ENCODE peak calls at places on chromosomes 11 and 22, in ten cellular contexts. K, J, X, A, O, S, P, M, D and B are unnamed samples.

GRCh38 chr11:132126973-132127900 is 756.8 kb downstream of the NTM start:
- DNase-seq in K (no peak), P (peak; percentile 21), O (no peak), M (peak; percentile 70), J (no peak), X (no peak), D (peak; percentile 71), S (peak; percentile 66), A (no peak), B (peak; percentile 70)

GRCh38 chr11:104653011-104653806 is 245.1 kb downstream of the CASP12 start:
- DNase-seq in O (no peak), M (no peak), S (no peak), K (no peak), D (no peak), A (no peak), X (no peak), J (no peak), P (no peak), B (peak; percentile 5)

GRCh38 chr11:35040221-35040942 is 98.6 kb upstream of the CD44 start:
- DNase-seq in S (no peak), M (peak; percentile 61), X (peak; percentile 36), O (no peak), A (no peak), K (peak; percentile 96), P (no peak), D (no peak), J (no peak), B (peak; percentile 64)

GRCh38 chr22:17891427-17892167 is 117.3 kb upstream of the BID start:
- DNase-seq in P (peak; percentile 67), J (no peak), A (no peak), K (no peak), O (no peak), D (no peak), M (no peak), X (peak; percentile 7), S (peak; percentile 56), B (peak; percentile 31)

GRCh38 chr11:103803062-103803461 is 233.4 kb upstream of the DDI1 start:
- DNase-seq in J (no peak), O (no peak), P (no peak), D (no peak), S (no peak), M (no peak), A (no peak), X (no peak), K (no peak), B (no peak)

GRCh38 chr11:976431-977160 is 50.9 kb downstream of the AP2A2 start:
- DNase-seq in X (no peak), J (no peak), A (no peak), M (no peak), K (no peak), S (no peak), D (no peak), P (no peak), O (no peak), B (peak; percentile 41)

GRCh38 chr11:33533668-33534067 is 167.0 kb downstream of the C11orf91 start:
- DNase-seq in S (no peak), J (no peak), X (no peak), M (peak; percentile 18), A (no peak), K (no peak), O (no peak), D (no peak), P (no peak), B (no peak)

GRCh38 chr11:123085497-123085896 is 23.6 kb upstream of the HSPA8 start:
- DNase-seq in D (no peak), K (no peak), J (no peak), O (no peak), M (no peak), S (no peak), X (no peak), A (no peak), P (no peak), B (no peak)

GRCh38 chr11:69640260-69640994 is 529 bp upstream of the CCND1 start:
- DNase-seq in A (no peak), M (peak; percentile 35), P (no peak), K (peak; percentile 45), O (peak; percentile 57), X (no peak), S (peak; percentile 48), D (peak; percentile 66), J (no peak), B (peak; percentile 29)

DNA sequence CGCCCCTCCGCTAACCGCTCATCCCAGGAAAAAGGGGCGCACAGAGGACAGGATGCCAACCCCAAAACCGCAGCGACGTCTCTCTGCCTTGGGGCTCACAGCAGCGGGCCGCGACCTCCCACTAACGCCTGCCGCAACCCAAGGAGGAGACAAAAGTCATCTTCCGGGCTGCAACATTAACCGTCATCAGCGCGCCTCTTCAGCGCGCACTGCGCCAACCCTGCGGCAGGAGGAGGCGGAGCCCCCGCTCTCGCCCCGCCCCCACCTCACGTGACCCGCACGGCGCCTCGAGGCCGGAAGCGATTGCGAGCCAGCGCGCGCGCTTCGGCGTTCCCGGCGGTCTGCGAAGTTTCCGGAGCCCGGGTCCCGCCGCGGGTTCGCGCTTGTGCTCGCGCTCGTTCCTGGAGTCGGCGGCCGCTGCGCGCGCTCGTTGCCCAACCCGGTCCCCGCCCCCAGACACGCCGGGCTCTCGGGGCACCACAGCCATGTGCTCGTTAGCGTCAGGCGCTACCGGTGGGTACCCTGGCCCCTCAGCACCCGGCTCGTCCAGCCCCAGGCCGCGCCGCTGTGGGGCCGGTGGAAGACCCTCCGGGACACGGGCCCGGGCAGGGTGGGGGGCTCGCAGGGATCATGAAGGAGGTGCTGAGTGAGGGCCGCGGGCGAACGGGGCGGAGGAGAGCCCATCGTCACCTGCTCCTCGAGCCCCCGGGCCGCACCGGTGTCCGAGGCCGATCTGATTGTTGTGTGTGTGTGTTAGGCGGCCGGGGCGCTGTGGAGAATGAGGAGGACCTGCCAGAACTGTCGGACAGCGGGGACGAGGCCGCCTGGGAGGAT is at the start of gene PRMT3:
- DNase-seq in P (peak; percentile 97), J (peak; percentile 96), X (peak; percentile 92), S (peak; percentile 99), D (peak; percentile 97), O (peak; percentile 97), K (peak; percentile 80), M (peak; percentile 95), A (peak; percentile 84), B (peak; percentile 96)
- TF ChIP-seq CTCF in P (no peak), J (peak; percentile 92), X (peak; percentile 95), S (no peak), D (peak; percentile 25), O (no peak), K (peak; percentile 96), M (peak; percentile 93), A (no peak), B (peak; percentile 93)

GRCh38 chr11:78961186-78961782 is 386.6 kb upstream of the NARS2 start:
- DNase-seq in D (no peak), S (peak; percentile 68), A (peak; percentile 15), M (peak; percentile 96), O (peak; percentile 28), K (peak; percentile 59), P (no peak), X (no peak), J (no peak), B (peak; percentile 38)
- H3K4me3 ChIP-seq in D (no peak overlapping the region), S (peak overlapping the region; percentile 71), A (no peak overlapping the region), M (peak overlapping the region; percentile 68), O (no peak overlapping the region), K (no peak overlapping the region), P (peak overlapping the region; percentile 43), X (no peak overlapping the region), J (no peak overlapping the region), B (no peak overlapping the region)

DNA sequence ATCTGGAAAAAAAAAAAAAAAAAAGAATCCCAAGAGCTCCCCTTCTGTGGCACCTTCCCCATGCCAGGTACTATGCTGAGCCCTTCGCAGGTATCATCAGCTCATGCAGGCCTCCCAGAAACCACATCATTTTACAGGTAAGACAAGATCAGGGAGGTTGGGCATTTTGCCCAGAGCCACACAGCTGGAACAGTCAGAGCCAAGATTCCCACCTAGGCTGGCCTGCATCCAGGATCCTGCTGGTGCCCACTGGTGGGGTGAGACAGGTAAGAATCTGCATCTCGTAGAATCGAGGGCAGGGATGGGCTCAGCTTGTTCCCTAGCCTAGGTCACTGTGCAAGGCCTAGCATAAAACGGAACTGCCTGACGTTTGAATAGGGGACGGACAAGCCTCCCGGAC is 15.7 kb upstream of the MEN1 start:
- DNase-seq in P (no peak), S (no peak), K (no peak), D (no peak), M (no peak), X (no peak), A (no peak), J (no peak), O (no peak), B (no peak)
- H3K27ac ChIP-seq in P (no peak overlapping the region), S (no peak overlapping the region), K (no peak overlapping the region), D (no peak overlapping the region), M (no peak overlapping the region), X (no peak overlapping the region), A (no peak overlapping the region), J (no peak overlapping the region), O (no peak overlapping the region), B (no peak overlapping the region)

DNA sequence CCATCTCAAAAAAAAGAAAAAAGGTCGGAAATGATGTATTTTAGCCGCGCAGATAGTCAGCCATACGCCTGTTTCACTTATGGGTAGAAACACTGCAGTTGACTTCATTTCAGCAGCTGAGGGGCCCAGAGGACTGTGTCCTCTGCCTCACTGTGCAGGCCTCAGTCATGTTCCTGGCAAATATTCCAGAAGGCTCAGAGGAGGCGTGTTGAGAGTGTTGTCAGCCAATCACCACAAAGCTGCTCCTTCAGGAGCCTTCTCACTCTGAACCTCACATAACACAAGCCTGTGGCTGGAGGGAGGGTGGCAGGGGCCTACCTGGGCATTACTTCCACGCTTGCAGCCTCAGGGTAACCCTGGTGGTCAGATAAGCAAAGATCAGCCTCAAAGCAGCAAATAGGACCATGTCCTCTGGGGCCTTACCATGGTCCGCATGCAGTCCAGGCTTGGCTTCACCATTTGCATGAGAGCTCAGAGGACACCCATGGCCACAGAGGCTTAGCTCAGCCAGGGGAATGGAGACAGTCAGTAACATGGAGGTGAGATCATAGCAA is 17.3 kb upstream of the TREH start:
- DNase-seq in O (no peak), A (no peak), D (no peak), K (peak; percentile 12), X (no peak), J (no peak), P (no peak), S (no peak), M (no peak), B (no peak)
- TF ChIP-seq CTCF in O (no peak), A (peak; percentile 24), D (no peak), K (no peak), X (no peak), J (no peak), P (no peak), S (no peak), M (no peak), B (no peak)